ENCODE peak calls at places on chromosomes 1 and 21, in ten cellular contexts. T is fibroblast of villous mesenchyme; O is ELF-1; E is stimulated activated CD4-positive, alpha-beta T cell treated with anti-CD3 and anti-CD28 coated beads, Interleukin-2, amount 100 ng/mL, for 48 hours; U is right cardiac atrium; C is stimulated activated CD8-positive, alpha-beta memory T cell treated with anti-CD3 and anti-CD28 coated beads, Interleukin-15, amount 100 ng/mL, for 1 hour; S is mucosa of descending colon; H is hepatic stellate cell; Y is CD8-positive, alpha-beta memory T cell; I is Calu3. L is an unnamed sample.

GRCh38 chr1:37032660-37033354 is 1.5 kb downstream of the GRIK3 start:
- DNase-seq in E (no peak), U (no peak), H (no peak), C (no peak), Y (no peak), S (no peak), I (no peak), T (no peak), O (peak), L (no peak)

GRCh38 chr1:225987491-225988316 is 11.4 kb downstream of the SDE2 start:
- DNase-seq in Y (peak), H (no peak), U (no peak), I (no peak), S (no peak), O (no peak), T (peak), E (no peak), C (no peak), L (no peak)

GRCh38 chr1:31732751-31733289 is 29.0 kb upstream of the COL16A1 start:
- DNase-seq in Y (no peak), U (peak), T (no peak), C (no peak), O (peak), H (no peak), S (no peak), E (no peak), I (no peak), L (no peak)

GRCh38 chr1:226887006-226887405 is 16.6 kb downstream of the PSEN2 start:
- DNase-seq in Y (no peak), O (no peak), C (no peak), I (no peak), E (no peak), H (no peak), S (no peak), T (no peak), U (no peak), L (no peak)

GRCh38 chr1:24058671-24059455 is 53.1 kb downstream of the MYOM3 start:
- DNase-seq in T (no peak), Y (no peak), U (no peak), H (no peak), I (no peak), C (no peak), S (no peak), O (no peak), E (no peak), L (no peak)

GRCh38 chr1:23424171-23424959 is at the start of gene TCEA3:
- DNase-seq in T (peak), C (no peak), Y (peak), I (no peak), O (no peak), S (peak), H (peak), U (peak), E (no peak), L (peak)

GRCh38 chr1:55503663-55504305 is 288.6 kb upstream of the USP24 start:
- DNase-seq in I (no peak), U (no peak), C (no peak), H (no peak), E (no peak), S (no peak), Y (no peak), T (peak), O (no peak), L (no peak)

GRCh38 chr1:102045752-102046151 is 49.0 kb upstream of the OLFM3 start:
- DNase-seq in I (peak), U (no peak), S (peak), Y (no peak), O (no peak), T (no peak), C (no peak), H (no peak), E (no peak), L (no peak)

GRCh38 chr1:227043755-227044154 is 103.7 kb downstream of the COQ8A start:
- DNase-seq in I (no peak), Y (no peak), S (no peak), O (no peak), C (no peak), T (peak), U (no peak), E (no peak), H (peak), L (no peak)

GRCh38 chr1:169945171-169945570 is 51.5 kb upstream of the SCYL3 start:
- DNase-seq in Y (no peak), T (no peak), C (no peak), S (no peak), H (no peak), I (no peak), U (peak), E (no peak), O (no peak), L (no peak)

GRCh38 chr1:19974822-19975416 is 4.5 kb downstream of the PLA2G2A start:
- DNase-seq in E (peak), U (peak), I (peak), Y (peak), H (peak), T (peak), C (no peak), S (peak), O (peak), L (peak)

GRCh38 chr1:27759236-27759635 is 13.8 kb upstream of the STX12 start:
- DNase-seq in Y (no peak), E (no peak), H (no peak), U (no peak), I (no peak), C (no peak), T (no peak), S (no peak), O (no peak), L (no peak)

GRCh38 chr1:245855846-245856730 is 651.0 kb downstream of the SMYD3 start:
- DNase-seq in I (no peak), Y (no peak), C (no peak), U (no peak), S (no peak), T (no peak), E (no peak), O (no peak), H (no peak), L (no peak)

GRCh38 chr21:22314963-22315362 is 1316.8 kb downstream of the NCAM2 start:
- DNase-seq in S (no peak), Y (no peak), O (no peak), U (no peak), C (no peak), E (no peak), T (no peak), I (no peak), H (no peak), L (no peak)

GRCh38 chr21:46151261-46151988 is 4.0 kb downstream of the FTCD start:
- DNase-seq in H (no peak), O (peak), S (peak), U (peak), Y (no peak), E (no peak), I (no peak), C (no peak), T (no peak), L (no peak)

GRCh38 chr1:29673669-29674624 is 437.6 kb downstream of the PTPRU start:
- DNase-seq in O (no peak), E (no peak), S (no peak), I (no peak), H (no peak), T (no peak), C (no peak), U (no peak), Y (no peak), L (no peak)

GRCh38 chr1:188611432-188611831 is 1782.7 kb downstream of the PLA2G4A start:
- DNase-seq in S (peak), H (no peak), U (no peak), Y (no peak), I (no peak), C (no peak), E (no peak), T (no peak), O (no peak), L (no peak)

GRCh38 chr1:57034713-57035112 is 68.9 kb upstream of the C8B start:
- DNase-seq in S (no peak), T (no peak), O (no peak), C (no peak), Y (no peak), I (no peak), U (no peak), E (no peak), H (no peak), L (no peak)

GRCh38 chr1:37474051-37474696 is at the start of gene ZC3H12A:
- DNase-seq in S (peak), H (peak), E (peak), T (peak), Y (peak), I (peak), C (peak), O (peak), U (peak), L (peak)

GRCh38 chr1:46697053-46697452 is 21.9 kb downstream of the EFCAB14 start:
- DNase-seq in S (no peak), Y (no peak), T (no peak), U (no peak), H (no peak), I (no peak), O (no peak), E (no peak), C (no peak), L (no peak)

L was measured in left cardiac atrium.